ENCODE peak calls at places on chromosomes 11 and 22, in five cellular contexts. One of them, this sample, is unnamed.

GRCh38 chr11:71342116-71342515 is 89.7 kb upstream of the SHANK2 start:
- DNase-seq in NCI-H1694 treated with DMSO at 0.1 percent for 48 hours: no peak
- DNase-seq in stimulated activated CD8-positive, alpha-beta memory T cell treated with anti-CD3 and anti-CD28 coated beads, Interleukin-7, amount 100 ng/mL, for 24 hours: no peak
- DNase-seq in HT-29: no peak
- DNase-seq in GM04504: no peak
- DNase-seq in this sample: no peak

GRCh38 chr11:31492320-31492913 is 17.0 kb downstream of the IMMP1L start:
- DNase-seq in NCI-H1694 treated with DMSO at 0.1 percent for 48 hours: no peak
- DNase-seq in stimulated activated CD8-positive, alpha-beta memory T cell treated with anti-CD3 and anti-CD28 coated beads, Interleukin-7, amount 100 ng/mL, for 24 hours: no peak
- DNase-seq in HT-29: no peak
- DNase-seq in GM04504: peak
- DNase-seq in this sample: no peak

GRCh38 chr11:944711-945470 is 19.2 kb downstream of the AP2A2 start:
- DNase-seq in NCI-H1694 treated with DMSO at 0.1 percent for 48 hours: no peak
- DNase-seq in stimulated activated CD8-positive, alpha-beta memory T cell treated with anti-CD3 and anti-CD28 coated beads, Interleukin-7, amount 100 ng/mL, for 24 hours: no peak
- DNase-seq in HT-29: no peak
- DNase-seq in GM04504: no peak
- DNase-seq in this sample: no peak

GRCh38 chr11:66951927-66952337 is 6.3 kb downstream of the PC start:
- DNase-seq in NCI-H1694 treated with DMSO at 0.1 percent for 48 hours: peak
- DNase-seq in stimulated activated CD8-positive, alpha-beta memory T cell treated with anti-CD3 and anti-CD28 coated beads, Interleukin-7, amount 100 ng/mL, for 24 hours: no peak
- DNase-seq in HT-29: peak
- DNase-seq in GM04504: no peak
- DNase-seq in this sample: peak

GRCh38 chr22:22372063-22372462 is 127.5 kb downstream of the VPREB1 start:
- DNase-seq in NCI-H1694 treated with DMSO at 0.1 percent for 48 hours: no peak
- DNase-seq in stimulated activated CD8-positive, alpha-beta memory T cell treated with anti-CD3 and anti-CD28 coated beads, Interleukin-7, amount 100 ng/mL, for 24 hours: no peak
- DNase-seq in HT-29: no peak
- DNase-seq in GM04504: no peak
- DNase-seq in this sample: no peak

GRCh38 chr11:69378303-69379141 is 84.6 kb downstream of the MYEOV start:
- DNase-seq in NCI-H1694 treated with DMSO at 0.1 percent for 48 hours: no peak
- DNase-seq in stimulated activated CD8-positive, alpha-beta memory T cell treated with anti-CD3 and anti-CD28 coated beads, Interleukin-7, amount 100 ng/mL, for 24 hours: no peak
- DNase-seq in HT-29: no peak
- DNase-seq in GM04504: no peak
- DNase-seq in this sample: no peak

GRCh38 chr11:9104581-9104980 is 13.2 kb upstream of the SCUBE2 start:
- DNase-seq in NCI-H1694 treated with DMSO at 0.1 percent for 48 hours: no peak
- DNase-seq in stimulated activated CD8-positive, alpha-beta memory T cell treated with anti-CD3 and anti-CD28 coated beads, Interleukin-7, amount 100 ng/mL, for 24 hours: no peak
- DNase-seq in HT-29: no peak
- DNase-seq in GM04504: no peak
- DNase-seq in this sample: no peak

GRCh38 chr11:76424891-76425290 is 19.9 kb upstream of the EMSY start:
- DNase-seq in NCI-H1694 treated with DMSO at 0.1 percent for 48 hours: no peak
- DNase-seq in stimulated activated CD8-positive, alpha-beta memory T cell treated with anti-CD3 and anti-CD28 coated beads, Interleukin-7, amount 100 ng/mL, for 24 hours: no peak
- DNase-seq in HT-29: no peak
- DNase-seq in GM04504: no peak
- DNase-seq in this sample: no peak

GRCh38 chr22:35742342-35743100 is 24.8 kb downstream of the APOL5 start:
- DNase-seq in NCI-H1694 treated with DMSO at 0.1 percent for 48 hours: no peak
- DNase-seq in stimulated activated CD8-positive, alpha-beta memory T cell treated with anti-CD3 and anti-CD28 coated beads, Interleukin-7, amount 100 ng/mL, for 24 hours: no peak
- DNase-seq in HT-29: no peak
- DNase-seq in GM04504: peak
- DNase-seq in this sample: peak

GRCh38 chr22:17257578-17257977 is 38.3 kb upstream of the ADA2 start:
- DNase-seq in NCI-H1694 treated with DMSO at 0.1 percent for 48 hours: no peak
- DNase-seq in stimulated activated CD8-positive, alpha-beta memory T cell treated with anti-CD3 and anti-CD28 coated beads, Interleukin-7, amount 100 ng/mL, for 24 hours: no peak
- DNase-seq in HT-29: no peak
- DNase-seq in GM04504: no peak
- DNase-seq in this sample: no peak

GRCh38 chr11:104997288-104997687 is 25.7 kb downstream of the CASP5 start:
- DNase-seq in NCI-H1694 treated with DMSO at 0.1 percent for 48 hours: no peak
- DNase-seq in stimulated activated CD8-positive, alpha-beta memory T cell treated with anti-CD3 and anti-CD28 coated beads, Interleukin-7, amount 100 ng/mL, for 24 hours: no peak
- DNase-seq in HT-29: peak
- DNase-seq in GM04504: no peak
- DNase-seq in this sample: no peak

GRCh38 chr11:15937601-15938361 is 418.6 kb downstream of the SOX6 start:
- DNase-seq in NCI-H1694 treated with DMSO at 0.1 percent for 48 hours: no peak
- DNase-seq in stimulated activated CD8-positive, alpha-beta memory T cell treated with anti-CD3 and anti-CD28 coated beads, Interleukin-7, amount 100 ng/mL, for 24 hours: no peak
- DNase-seq in HT-29: no peak
- DNase-seq in GM04504: no peak
- DNase-seq in this sample: no peak

GRCh38 chr22:46734830-46735453 is 3.1 kb downstream of the CERK start:
- DNase-seq in NCI-H1694 treated with DMSO at 0.1 percent for 48 hours: no peak
- DNase-seq in stimulated activated CD8-positive, alpha-beta memory T cell treated with anti-CD3 and anti-CD28 coated beads, Interleukin-7, amount 100 ng/mL, for 24 hours: no peak
- DNase-seq in HT-29: peak
- DNase-seq in GM04504: no peak
- DNase-seq in this sample: no peak

This sample was measured in SK-N-DZ.